ENCODE peak calls at places on chromosomes 3 and 15, in ten cellular contexts. I is breast epithelium, R is HCT116, J is prostate gland, M is GM23338, G is suprapubic skin, A is esophagus muscularis mucosa, N is GM12891, B is upper lobe of left lung, K is HepG2. S is an unnamed sample.

GRCh38 chr3:177282028-177282655 is 84.9 kb upstream of the TBL1XR1 start:
- DNase-seq in K (no peak), B (no peak), R (no peak), M (no peak), J (no peak), G (no peak), N (no peak), A (no peak), I (no peak), S (no peak)

GRCh38 chr3:179410317-179410716 is 41.0 kb downstream of the GNB4 start:
- DNase-seq in A (no peak), N (no peak), R (no peak), B (no peak), I (no peak), K (no peak), G (no peak), M (peak; percentile 14), J (no peak), S (no peak)

GRCh38 chr15:82805994-82806406 is at the start of gene FSD2:
- DNase-seq in G (no peak), I (no peak), R (no peak), M (no peak), N (no peak), K (no peak), J (no peak), A (no peak), B (peak; percentile 75), S (no peak)

GRCh38 chr15:82933576-82933975 is 18.9 kb downstream of the HOMER2 start:
- DNase-seq in M (no peak), N (no peak), K (no peak), B (no peak), A (no peak), J (no peak), R (no peak), G (no peak), I (no peak), S (no peak)

GRCh38 chr15:46607103-46607502 is 972.3 kb downstream of the SQOR start:
- DNase-seq in G (no peak), A (no peak), J (no peak), B (no peak), R (no peak), I (no peak), N (no peak), M (no peak), K (no peak), S (no peak)

GRCh38 chr15:63509933-63510547 is 5.6 kb downstream of the USP3 start:
- DNase-seq in K (no peak), M (no peak), I (no peak), B (no peak), A (no peak), J (no peak), N (no peak), G (no peak), R (no peak), S (no peak)

GRCh38 chr3:197493049-197493448 is 62.7 kb downstream of the BDH1 start:
- DNase-seq in B (no peak), K (no peak), I (no peak), R (no peak), A (no peak), N (no peak), G (no peak), M (no peak), J (no peak), S (no peak)

GRCh38 chr3:140100479-140100878 is 165.5 kb downstream of the CLSTN2 start:
- DNase-seq in G (no peak), B (no peak), A (no peak), I (no peak), J (no peak), M (no peak), R (no peak), K (no peak), N (no peak), S (no peak)

GRCh38 chr3:5846271-5846670 is 658.8 kb downstream of the EDEM1 start:
- DNase-seq in B (no peak), A (no peak), N (no peak), K (no peak), R (no peak), I (no peak), M (no peak), J (no peak), G (no peak), S (no peak)

GRCh38 chr15:69578792-69579587 is 126.4 kb downstream of the RPLP1 start:
- DNase-seq in G (no peak), B (peak; percentile 87), N (no peak), I (peak; percentile 85), A (no peak), R (no peak), K (no peak), M (no peak), J (peak; percentile 31), S (no peak)

GRCh38 chr3:151440940-151441339 is 19.9 kb downstream of the IGSF10 start:
- DNase-seq in N (no peak), G (no peak), I (no peak), K (no peak), R (no peak), B (no peak), A (no peak), M (no peak), J (no peak), S (no peak)

GRCh38 chr3:31369637-31370036 is 163.1 kb upstream of the STT3B start:
- DNase-seq in R (no peak), K (peak; percentile 29), G (no peak), B (no peak), A (no peak), N (no peak), I (no peak), M (no peak), J (no peak), S (no peak)

GRCh38 chr3:124119056-124119721 is 127.3 kb upstream of the ROPN1 start:
- DNase-seq in M (no peak), B (no peak), G (no peak), A (no peak), R (no peak), J (no peak), N (no peak), I (no peak), K (no peak), S (no peak)

GRCh38 chr3:194134231-194134756 is 1.7 kb upstream of the HES1 start:
- DNase-seq in K (no peak), M (no peak), A (peak; percentile 94), G (peak; percentile 84), J (peak; percentile 63), R (no peak), N (no peak), I (peak; percentile 69), B (peak; percentile 67), S (peak; percentile 32)

GRCh38 chr3:172135766-172136729 is 96.7 kb downstream of the FNDC3B start:
- DNase-seq in B (no peak), N (no peak), M (peak; percentile 66), I (no peak), G (no peak), A (no peak), J (no peak), K (no peak), R (no peak), S (no peak)

GRCh38 chr3:36991147-36991546 is 1.8 kb downstream of the EPM2AIP1 start:
- DNase-seq in K (no peak), M (no peak), G (no peak), J (no peak), R (no peak), B (no peak), A (no peak), I (no peak), N (no peak), S (no peak)
- TF ChIP-seq POLR2AphosphoS5 in K (no peak), M (no peak), G (no peak), J (no peak), R (no peak), B (no peak), A (no peak), I (no peak), N (peak; percentile 21), S (no peak)

GRCh38 chr3:69764861-69765260 is 25.6 kb downstream of the MITF start:
- DNase-seq in A (no peak), B (no peak), K (no peak), I (no peak), J (no peak), M (no peak), N (no peak), G (no peak), R (no peak), S (no peak)

GRCh38 chr3:69763976-69764851 is 24.9 kb downstream of the MITF start:
- DNase-seq in R (no peak), J (no peak), I (no peak), G (no peak), K (no peak), M (no peak), A (no peak), N (no peak), B (no peak), S (no peak)

GRCh38 chr3:69761896-69762789 is 22.9 kb downstream of the MITF start:
- DNase-seq in I (no peak), B (no peak), M (no peak), A (peak; percentile 72), K (no peak), G (no peak), R (no peak), N (no peak), J (no peak), S (no peak)

GRCh38 chr3:69762790-69763229 is 23.5 kb downstream of the MITF start:
- DNase-seq in B (no peak), N (no peak), R (no peak), A (no peak), J (no peak), M (no peak), K (no peak), I (no peak), G (no peak), S (no peak)

DNA sequence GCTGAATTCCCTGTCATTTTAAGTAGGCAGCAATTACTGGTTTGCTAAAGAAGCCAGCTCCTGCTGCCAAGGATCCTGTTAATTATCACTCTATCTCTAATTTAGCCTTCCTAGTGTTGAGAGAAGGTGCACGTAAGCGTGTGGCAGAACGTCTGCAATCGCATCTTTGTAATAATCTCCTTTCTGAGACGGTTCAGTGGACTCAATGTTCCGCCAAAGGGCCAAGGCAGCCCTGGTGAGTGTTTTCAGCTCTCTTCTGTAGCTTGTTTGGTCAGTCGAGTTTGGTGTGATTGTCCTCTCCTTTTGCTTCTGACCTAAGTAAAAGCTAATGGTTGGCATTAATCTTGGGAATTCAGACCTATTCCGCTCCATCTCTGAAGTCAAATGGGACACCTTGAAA is 24.2 kb downstream of the MITF start:
- DNase-seq in I (no peak), K (no peak), A (no peak), B (no peak), M (no peak), G (no peak), N (no peak), R (no peak), J (no peak), S (no peak)
- TF ChIP-seq POLR2AphosphoS5 in I (no peak), K (no peak), A (peak; percentile 63), B (no peak), M (no peak), G (no peak), N (no peak), R (no peak), J (peak; percentile 17), S (no peak)

GRCh38 chr3:149377408-149378111 is at the start of gene TM4SF1:
- DNase-seq in I (peak; percentile 72), A (no peak), B (peak; percentile 82), R (no peak), G (no peak), M (peak; percentile 39), J (peak; percentile 78), K (peak; percentile 97), N (no peak), S (no peak)
- TF ChIP-seq POLR2AphosphoS5 in I (peak; percentile 96), A (peak; percentile 90), B (peak; percentile 96), R (no peak), G (no peak), M (no peak), J (peak; percentile 69), K (peak; percentile 99), N (no peak), S (no peak)

GRCh38 chr15:70795311-70795665 is 31.9 kb upstream of the UACA start:
- DNase-seq in K (peak; percentile 57), B (no peak), N (no peak), J (no peak), G (no peak), R (peak; percentile 54), A (no peak), I (no peak), M (no peak), S (no peak)
- TF ChIP-seq POLR2AphosphoS5 in K (no peak), B (no peak), N (no peak), J (no peak), G (no peak), R (no peak), A (no peak), I (no peak), M (no peak), S (no peak)

S was measured in GM12892.